ENCODE peak calls at places on chromosome 4, in five cellular contexts. One of them, this sample, is unnamed.

GRCh38 chr4:10371869-10372471 is 85.3 kb downstream of the ZNF518B start:
- DNase-seq in BE2C: peak; percentile 9
- DNase-seq in upper lobe of left lung: peak; percentile 26
- DNase-seq in osteocyte: peak; percentile 73
- DNase-seq in kidney: no peak
- DNase-seq in this sample: no peak

GRCh38 chr4:182301736-182302135 is 58.5 kb downstream of the TENM3 start:
- DNase-seq in BE2C: no peak
- DNase-seq in upper lobe of left lung: no peak
- DNase-seq in osteocyte: no peak
- DNase-seq in kidney: no peak
- DNase-seq in this sample: no peak

GRCh38 chr4:98510757-98511517 is 147.5 kb downstream of the TSPAN5 start:
- DNase-seq in BE2C: no peak
- DNase-seq in upper lobe of left lung: no peak
- DNase-seq in osteocyte: no peak
- DNase-seq in kidney: no peak
- DNase-seq in this sample: no peak

GRCh38 chr4:4271912-4272311 is 18.0 kb downstream of the LYAR start:
- DNase-seq in BE2C: peak; percentile 39
- DNase-seq in upper lobe of left lung: no peak
- DNase-seq in osteocyte: no peak
- DNase-seq in kidney: no peak
- DNase-seq in this sample: no peak

GRCh38 chr4:23779839-23780238 is 110.0 kb downstream of the PPARGC1A start:
- DNase-seq in BE2C: peak; percentile 10
- DNase-seq in upper lobe of left lung: no peak
- DNase-seq in osteocyte: no peak
- DNase-seq in kidney: no peak
- DNase-seq in this sample: no peak

GRCh38 chr4:64718091-64718490 is 308.8 kb upstream of the TECRL start:
- DNase-seq in BE2C: no peak
- DNase-seq in upper lobe of left lung: no peak
- DNase-seq in osteocyte: no peak
- DNase-seq in kidney: no peak
- DNase-seq in this sample: no peak

GRCh38 chr4:128159967-128160366 is 98.9 kb downstream of the LARP1B start:
- DNase-seq in BE2C: no peak
- DNase-seq in upper lobe of left lung: no peak
- DNase-seq in osteocyte: no peak
- DNase-seq in kidney: no peak
- DNase-seq in this sample: no peak

GRCh38 chr4:141425124-141425523 is 204.4 kb downstream of the ZNF330 start:
- DNase-seq in BE2C: no peak
- DNase-seq in upper lobe of left lung: no peak
- DNase-seq in osteocyte: no peak
- DNase-seq in kidney: no peak
- DNase-seq in this sample: no peak

GRCh38 chr4:89992744-89993143 is 98.1 kb downstream of the MMRN1 start:
- DNase-seq in BE2C: no peak
- DNase-seq in upper lobe of left lung: no peak
- DNase-seq in osteocyte: no peak
- DNase-seq in kidney: no peak
- DNase-seq in this sample: no peak

GRCh38 chr4:47525154-47525819 is 40.2 kb downstream of the ATP10D start:
- DNase-seq in BE2C: no peak
- DNase-seq in upper lobe of left lung: no peak
- DNase-seq in osteocyte: no peak
- DNase-seq in kidney: no peak
- DNase-seq in this sample: no peak

GRCh38 chr4:84482564-84483563 is 16.2 kb downstream of the NKX6-1 start:
- DNase-seq in BE2C: no peak
- DNase-seq in upper lobe of left lung: peak; percentile 88
- DNase-seq in osteocyte: no peak
- DNase-seq in kidney: peak; percentile 75
- DNase-seq in this sample: no peak

GRCh38 chr4:82998898-82999297 is 11.7 kb downstream of the LIN54 start:
- DNase-seq in BE2C: no peak
- DNase-seq in upper lobe of left lung: no peak
- DNase-seq in osteocyte: no peak
- DNase-seq in kidney: no peak
- DNase-seq in this sample: no peak

GRCh38 chr4:101528526-101528925 is 181.2 kb upstream of the PPP3CA start:
- DNase-seq in BE2C: no peak
- DNase-seq in upper lobe of left lung: no peak
- DNase-seq in osteocyte: no peak
- DNase-seq in kidney: no peak
- DNase-seq in this sample: no peak

GRCh38 chr4:183318656-183319055 is 1.4 kb downstream of the CLDN22 start:
- DNase-seq in BE2C: no peak
- DNase-seq in upper lobe of left lung: peak; percentile 40
- DNase-seq in osteocyte: no peak
- DNase-seq in kidney: no peak
- DNase-seq in this sample: no peak

GRCh38 chr4:1323280-1323634 is 23.8 kb upstream of the UVSSA start:
- DNase-seq in BE2C: no peak
- DNase-seq in upper lobe of left lung: no peak
- DNase-seq in osteocyte: no peak
- DNase-seq in kidney: peak; percentile 7
- DNase-seq in this sample: no peak

DNA sequence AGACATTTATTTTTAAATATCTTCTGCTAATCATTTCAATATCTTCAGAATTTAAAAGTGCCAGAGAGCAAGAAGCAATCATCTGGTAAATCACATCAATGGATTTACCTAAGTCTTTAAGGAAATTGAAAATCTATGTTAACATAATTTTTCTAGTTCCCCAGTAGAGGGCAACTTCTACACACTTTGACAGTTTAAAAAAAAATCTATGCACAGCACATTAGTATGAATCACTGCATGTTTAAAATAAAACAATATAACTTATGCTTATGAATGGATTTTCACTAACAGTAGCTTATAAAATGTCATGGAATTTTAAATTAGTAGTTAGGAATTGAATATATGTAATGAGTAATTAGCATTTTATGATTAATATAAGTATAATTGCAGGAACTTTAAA is 126.5 kb downstream of the REELD1 start:
- DNase-seq in BE2C: no peak
- DNase-seq in upper lobe of left lung: no peak
- DNase-seq in osteocyte: no peak
- DNase-seq in kidney: no peak
- DNase-seq in this sample: no peak
- TF ChIP-seq CTCF in BE2C: peak; percentile 39
- TF ChIP-seq CTCF in upper lobe of left lung: peak; percentile 24
- TF ChIP-seq CTCF in osteocyte: peak; percentile 63
- TF ChIP-seq CTCF in kidney: no peak
- TF ChIP-seq CTCF in this sample: peak; percentile 30

GRCh38 chr4:13821522-13821921 is 194.0 kb upstream of the BOD1L1 start:
- DNase-seq in BE2C: no peak
- DNase-seq in upper lobe of left lung: no peak
- DNase-seq in osteocyte: no peak
- DNase-seq in kidney: no peak
- DNase-seq in this sample: no peak
- TF ChIP-seq CTCF in BE2C: no peak
- TF ChIP-seq CTCF in upper lobe of left lung: no peak
- TF ChIP-seq CTCF in osteocyte: no peak
- TF ChIP-seq CTCF in kidney: no peak
- TF ChIP-seq CTCF in this sample: no peak

GRCh38 chr4:142875117-142875516 is 29.0 kb upstream of the INPP4B start:
- DNase-seq in BE2C: peak; percentile 59
- DNase-seq in upper lobe of left lung: no peak
- DNase-seq in osteocyte: no peak
- DNase-seq in kidney: no peak
- DNase-seq in this sample: no peak
- TF ChIP-seq CTCF in BE2C: no peak
- TF ChIP-seq CTCF in upper lobe of left lung: no peak
- TF ChIP-seq CTCF in osteocyte: no peak
- TF ChIP-seq CTCF in kidney: no peak
- TF ChIP-seq CTCF in this sample: no peak

GRCh38 chr4:71553605-71554004 is 214.8 kb downstream of the SLC4A4 start:
- DNase-seq in BE2C: no peak
- DNase-seq in upper lobe of left lung: no peak
- DNase-seq in osteocyte: no peak
- DNase-seq in kidney: no peak
- DNase-seq in this sample: no peak
- TF ChIP-seq CTCF in BE2C: peak; percentile 28
- TF ChIP-seq CTCF in upper lobe of left lung: peak; percentile 27
- TF ChIP-seq CTCF in osteocyte: peak; percentile 70
- TF ChIP-seq CTCF in kidney: peak; percentile 44
- TF ChIP-seq CTCF in this sample: no peak

DNA sequence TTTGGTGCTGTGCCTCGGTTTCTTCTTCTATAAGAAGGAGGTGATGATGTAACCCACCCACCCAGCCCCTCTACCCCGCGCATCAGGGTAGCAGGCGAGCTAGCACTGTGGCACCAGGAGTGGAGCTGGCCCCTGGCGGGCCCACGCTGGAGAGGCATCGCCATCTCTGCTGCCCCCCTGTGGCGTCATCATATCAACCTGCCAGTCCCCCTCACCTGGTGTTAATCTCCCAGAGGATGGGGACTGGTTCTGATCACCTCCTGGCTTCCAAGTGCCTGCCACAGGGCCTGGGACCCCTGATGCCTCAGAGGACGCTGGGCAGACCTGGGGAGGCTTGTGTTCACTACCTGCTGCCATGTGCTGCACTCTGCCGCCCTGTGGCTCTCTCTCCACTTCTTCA is 6.3 kb upstream of the SORCS2 start:
- DNase-seq in BE2C: peak; percentile 61
- DNase-seq in upper lobe of left lung: no peak
- DNase-seq in osteocyte: no peak
- DNase-seq in kidney: peak; percentile 45
- DNase-seq in this sample: no peak
- TF ChIP-seq CTCF in BE2C: peak; percentile 54
- TF ChIP-seq CTCF in upper lobe of left lung: no peak
- TF ChIP-seq CTCF in osteocyte: peak; percentile 50
- TF ChIP-seq CTCF in kidney: peak; percentile 22
- TF ChIP-seq CTCF in this sample: no peak

DNA sequence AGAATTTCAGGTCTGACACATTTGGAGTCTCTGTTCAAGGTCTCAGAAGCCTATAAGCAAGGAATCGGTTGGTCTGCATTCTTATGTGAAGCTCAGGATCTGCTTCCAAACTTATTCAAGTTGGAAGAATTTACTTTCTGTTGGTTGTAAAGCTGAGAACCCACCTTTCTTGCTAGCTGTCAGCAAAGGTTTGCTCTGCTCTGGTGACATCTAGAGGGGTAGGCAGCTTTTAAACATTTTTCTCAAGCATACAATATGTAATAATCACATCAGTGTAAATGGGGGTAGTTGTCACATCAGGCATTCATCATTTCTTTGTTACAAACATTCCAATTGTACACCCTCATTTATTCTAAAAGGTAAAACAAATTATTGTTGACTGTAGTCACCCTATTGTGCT is 935.2 kb downstream of the TRAM1L1 start:
- DNase-seq in BE2C: no peak
- DNase-seq in upper lobe of left lung: no peak
- DNase-seq in osteocyte: no peak
- DNase-seq in kidney: no peak
- DNase-seq in this sample: no peak
- TF ChIP-seq CTCF in BE2C: no peak
- TF ChIP-seq CTCF in upper lobe of left lung: no peak
- TF ChIP-seq CTCF in osteocyte: peak; percentile 47
- TF ChIP-seq CTCF in kidney: no peak
- TF ChIP-seq CTCF in this sample: no peak

DNA sequence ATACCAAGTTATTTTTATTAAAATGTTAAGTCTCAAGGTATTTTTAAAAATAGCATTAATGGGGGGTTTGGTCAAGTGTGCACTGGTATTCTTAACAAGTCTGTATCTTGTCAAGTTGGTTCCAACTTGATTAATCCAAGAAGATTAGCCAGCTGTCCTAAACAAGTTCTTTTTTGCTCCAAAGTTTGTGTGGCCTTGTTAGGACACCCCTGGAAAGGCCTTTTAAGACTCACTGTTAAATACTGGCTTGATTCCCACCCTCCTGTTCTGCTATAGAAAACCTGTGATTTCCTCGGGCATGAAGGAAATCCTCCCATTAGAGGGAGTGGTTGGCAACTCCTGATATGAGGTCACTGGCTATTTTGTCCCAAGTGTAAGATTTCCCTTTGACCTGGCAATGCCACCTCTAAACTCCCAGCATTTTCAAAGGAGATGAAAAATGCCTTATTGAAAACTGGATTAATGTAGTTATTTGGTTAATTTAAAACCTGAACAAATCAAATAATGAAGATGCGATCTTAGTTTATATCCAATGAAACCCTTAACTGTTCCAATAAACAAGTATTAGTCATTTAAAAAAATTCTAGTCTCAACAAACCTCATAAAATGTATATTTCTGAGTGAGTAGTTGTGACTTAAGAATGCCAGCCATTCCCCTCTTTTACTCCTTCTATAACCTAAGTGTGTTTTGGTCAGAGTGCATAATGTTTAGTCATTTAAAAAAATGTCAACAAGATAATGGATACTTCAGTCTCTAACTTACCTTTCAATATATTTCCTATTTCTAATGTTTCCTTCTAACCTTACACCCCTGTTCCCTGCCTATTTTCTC is 94.4 kb downstream of the NPNT start:
- DNase-seq in BE2C: no peak
- DNase-seq in upper lobe of left lung: no peak
- DNase-seq in osteocyte: no peak
- DNase-seq in kidney: no peak
- DNase-seq in this sample: no peak
- TF ChIP-seq CTCF in BE2C: no peak
- TF ChIP-seq CTCF in upper lobe of left lung: no peak
- TF ChIP-seq CTCF in osteocyte: no peak
- TF ChIP-seq CTCF in kidney: no peak
- TF ChIP-seq CTCF in this sample: no peak

DNA sequence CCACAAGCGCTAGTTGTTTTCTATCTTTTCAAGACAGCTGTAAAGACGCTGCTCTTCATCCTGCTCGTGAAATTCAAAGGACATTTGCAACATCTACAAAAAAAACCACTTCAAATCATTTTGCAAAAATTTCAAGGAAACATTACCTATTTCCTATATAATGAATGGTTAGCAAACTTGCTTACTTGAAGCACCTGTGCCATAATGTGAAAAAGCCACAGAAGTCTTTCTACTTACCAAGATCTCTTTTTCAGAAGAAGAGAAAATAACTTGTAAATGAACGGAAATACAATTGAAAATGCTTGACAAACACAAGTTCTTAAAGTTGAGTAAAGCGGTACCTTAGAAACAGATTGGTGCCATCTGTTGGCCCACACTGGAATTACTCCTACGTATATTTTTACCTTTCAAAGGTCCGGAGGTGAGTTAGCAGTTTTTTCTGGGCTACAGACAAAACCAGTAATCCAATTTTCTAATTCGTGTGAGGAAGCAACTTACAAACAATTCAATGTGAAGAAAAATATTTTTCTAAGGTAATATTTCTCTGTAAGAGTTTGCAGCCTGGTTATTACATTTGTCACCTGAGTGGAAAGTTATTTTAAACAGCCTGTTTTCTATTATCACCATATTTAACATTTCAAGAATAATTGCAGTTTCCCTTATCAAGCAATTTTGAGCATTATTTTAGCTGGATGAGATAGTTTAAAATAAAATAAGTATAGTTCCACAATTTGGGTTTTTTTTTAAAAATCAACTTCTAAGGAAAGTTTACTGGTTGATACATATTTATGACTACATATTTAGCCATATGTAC is at the start of gene TLR6:
- DNase-seq in BE2C: peak; percentile 46
- DNase-seq in upper lobe of left lung: no peak
- DNase-seq in osteocyte: no peak
- DNase-seq in kidney: no peak
- DNase-seq in this sample: no peak
- TF ChIP-seq CTCF in BE2C: peak; percentile 80
- TF ChIP-seq CTCF in upper lobe of left lung: peak; percentile 85
- TF ChIP-seq CTCF in osteocyte: peak; percentile 87
- TF ChIP-seq CTCF in kidney: peak; percentile 60
- TF ChIP-seq CTCF in this sample: peak; percentile 98

This sample was measured in CD14-positive monocyte.